ENCODE peak calls at places on chromosomes 11 and 22, in six cellular contexts. Z is heart left ventricle, M is lower lobe of right lung, V is body of pancreas, R is ovary, G is colonic mucosa. S is an unnamed sample. For H3K4me1, the result is how much of the 10 kb centered on the place peaks cover.

GRCh38 chr22:36795633-36796032 is 19.7 kb upstream of the IFT27 start:
- DNase-seq in Z (no peak), V (no peak), G (no peak), R (no peak), M (no peak), S (no peak)

GRCh38 chr11:131977854-131978253 is 607.4 kb downstream of the NTM start:
- DNase-seq in R (no peak), Z (no peak), M (no peak), G (no peak), V (no peak), S (no peak)

GRCh38 chr11:45931739-45932138 is 9.3 kb downstream of the LARGE2 start:
- DNase-seq in G (no peak), Z (no peak), R (no peak), V (no peak), M (no peak), S (no peak)

GRCh38 chr22:32987081-32987631 is 71.0 kb downstream of the SYN3 start:
- DNase-seq in V (no peak), Z (peak), G (no peak), M (no peak), R (no peak), S (no peak)

GRCh38 chr11:93585758-93586157 is 42.6 kb upstream of the SMCO4 start:
- DNase-seq in V (no peak), M (no peak), Z (no peak), G (no peak), R (no peak), S (no peak)

GRCh38 chr11:2143652-2144548 is 4.7 kb upstream of the IGF2 start:
- DNase-seq in R (no peak), V (no peak), G (no peak), Z (no peak), M (no peak), S (no peak)

GRCh38 chr22:48403521-48403921 is 1424.2 kb downstream of the BRD1 start:
- DNase-seq in G (no peak), M (no peak), R (no peak), Z (no peak), V (no peak), S (no peak)

GRCh38 chr11:102293873-102294601 is 23.2 kb upstream of the BIRC3 start:
- DNase-seq in R (no peak), V (no peak), M (no peak), Z (no peak), G (no peak), S (no peak)

GRCh38 chr22:19917389-19918138 is 24.0 kb upstream of the COMT start:
- DNase-seq in V (no peak), Z (no peak), R (no peak), M (no peak), G (no peak), S (no peak)

GRCh38 chr22:37563153-37564081 is 3.1 kb downstream of the CDC42EP1 start:
- DNase-seq in M (peak), G (peak), Z (peak), R (peak), V (peak), S (no peak)

GRCh38 chr11:20132667-20133039 is 27.6 kb downstream of the DBX1 start:
- DNase-seq in G (no peak), R (no peak), Z (no peak), M (no peak), V (no peak), S (no peak)

GRCh38 chr11:20125927-20126326 is 34.3 kb downstream of the DBX1 start:
- DNase-seq in R (no peak), V (no peak), Z (no peak), M (no peak), G (no peak), S (no peak)

GRCh38 chr11:20131744-20132666 is 28.3 kb downstream of the DBX1 start:
- DNase-seq in M (peak), R (peak), V (peak), G (peak), Z (peak), S (peak)

GRCh38 chr11:20126724-20127123 is 33.6 kb downstream of the DBX1 start:
- DNase-seq in V (no peak), Z (no peak), R (no peak), G (no peak), M (no peak), S (no peak)

DNA sequence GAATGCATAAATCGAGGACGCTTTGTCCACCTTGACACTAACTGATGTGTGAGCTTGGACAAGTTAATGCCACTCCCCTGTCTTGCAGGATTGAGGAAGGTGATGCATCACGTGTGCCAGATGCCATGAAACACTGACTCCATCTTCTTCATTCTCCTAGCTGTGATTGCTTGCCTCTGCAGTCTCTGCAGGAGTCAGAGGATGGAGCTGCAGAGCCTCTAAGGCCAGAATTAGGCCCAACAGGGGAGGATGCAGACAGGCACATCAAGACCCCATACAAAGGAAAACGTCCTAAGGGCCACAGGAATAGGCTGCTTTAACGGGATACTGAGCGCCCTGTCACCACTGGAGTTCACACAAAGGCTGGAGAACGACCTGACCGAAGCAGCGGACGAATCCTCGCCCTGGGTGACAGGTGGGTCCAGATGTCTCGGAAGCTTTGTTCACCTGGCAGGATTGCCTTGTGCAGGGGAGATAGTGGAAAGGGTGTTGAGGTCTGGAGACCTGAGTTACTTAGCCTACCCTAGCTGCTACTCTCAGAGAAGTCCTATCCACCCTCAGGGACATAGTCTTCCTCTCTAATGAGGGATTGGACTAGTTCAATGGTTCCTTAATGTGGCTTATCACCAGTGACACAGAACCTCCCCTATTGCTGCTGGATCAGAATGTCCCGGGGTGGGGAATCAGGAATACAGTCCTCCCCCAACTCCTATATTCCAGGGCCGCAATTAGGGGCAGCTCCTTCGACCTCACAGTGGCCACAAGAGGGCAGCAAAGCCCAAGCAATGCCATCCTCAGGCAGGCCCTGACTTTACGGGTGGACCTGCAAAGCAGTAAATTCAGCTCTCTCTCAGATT is 32.4 kb downstream of the DBX1 start:
- DNase-seq in R (peak), G (peak), Z (peak), V (peak), M (peak), S (no peak)
- H3K27ac ChIP-seq in R (no peak), G (no peak), Z (no peak), V (no peak), M (no peak), S (no peak)

GRCh38 chr11:64035581-64035980 is at the start of gene FLRT1:
- DNase-seq in M (no peak), G (no peak), R (no peak), V (no peak), Z (no peak), S (no peak)
- H3K4me3 ChIP-seq in M (peak), G (peak), R (peak), V (peak), Z (peak), S (peak)

DNA sequence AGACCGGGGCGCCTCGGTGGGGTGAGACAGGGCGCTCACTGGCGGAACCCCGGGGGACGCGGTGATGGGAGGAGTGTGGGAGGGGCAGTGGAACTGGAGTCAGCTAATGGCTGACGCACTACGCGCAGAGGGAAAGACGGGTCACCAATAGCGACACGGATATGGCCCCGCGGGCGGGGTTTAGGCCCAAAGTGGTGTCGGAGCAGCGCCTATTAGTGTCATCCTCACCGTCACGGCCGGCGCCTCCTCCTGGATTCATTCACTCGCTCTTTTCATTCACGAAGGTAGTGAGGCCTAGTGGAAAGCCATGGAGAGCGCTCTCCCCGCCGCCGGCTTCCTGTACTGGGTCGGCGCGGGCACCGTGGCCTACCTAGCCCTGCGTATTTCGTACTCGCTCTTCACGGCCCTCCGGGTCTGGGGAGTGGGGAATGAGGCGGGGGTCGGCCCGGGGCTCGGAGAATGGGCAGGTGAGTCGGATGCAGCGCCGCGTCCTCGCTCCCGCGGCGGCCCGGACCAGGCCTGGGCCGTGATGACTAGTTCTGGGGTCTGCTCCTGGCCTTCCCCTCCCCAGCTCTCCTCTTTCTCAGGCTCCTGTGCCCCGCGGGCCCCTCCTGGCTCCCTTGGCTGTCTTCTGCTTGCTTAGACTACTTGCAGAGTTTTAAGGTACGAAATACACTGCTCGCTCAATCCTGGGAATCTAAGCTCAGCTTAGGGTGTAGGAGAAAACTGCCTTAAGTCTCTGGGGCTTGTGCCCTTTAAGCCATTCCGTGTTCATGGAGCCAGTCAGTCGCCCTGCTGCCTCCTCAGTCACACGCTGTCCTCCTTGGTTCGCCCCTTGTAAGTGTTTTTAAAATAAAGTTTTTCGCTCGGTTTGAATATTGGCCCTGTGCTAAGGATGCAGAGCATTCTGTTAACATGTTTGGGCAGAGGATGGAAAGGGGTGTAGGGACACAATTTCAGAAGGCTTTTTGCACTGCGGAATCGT is at the start of gene HSD17B12:
- DNase-seq in V (peak), R (peak), Z (peak), G (peak), M (peak), S (peak)
- H3K4me1 ChIP-seq in V (under half), R (under half), Z (under half), G (under half), M (under half), S (half or more)

DNA sequence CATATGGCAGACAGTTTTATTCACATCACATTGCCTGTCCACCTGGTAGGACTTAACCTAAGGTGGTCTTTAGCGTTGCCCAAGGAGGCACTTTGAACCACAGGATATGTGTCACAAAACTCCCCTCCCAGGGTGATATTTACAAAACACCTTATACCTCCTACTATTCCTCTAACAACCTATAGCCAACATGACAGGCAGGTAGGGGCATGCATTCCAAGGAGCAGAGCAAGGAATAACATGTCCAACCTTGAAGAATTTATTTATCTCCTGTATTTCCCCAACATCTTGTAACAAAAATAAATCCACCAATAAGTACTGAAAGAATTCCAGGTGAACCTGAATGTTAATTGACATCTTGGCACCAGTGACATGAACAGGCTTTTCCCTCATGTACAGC is 60.5 kb downstream of the SVIP start:
- DNase-seq in V (no peak), Z (no peak), R (no peak), G (no peak), M (no peak), S (no peak)
- H3K27ac ChIP-seq in V (no peak), Z (no peak), R (no peak), G (no peak), M (no peak), S (no peak)

GRCh38 chr11:125578783-125579182 is 9.5 kb downstream of the EI24 start:
- DNase-seq in M (no peak), Z (no peak), G (no peak), R (no peak), V (no peak), S (no peak)
- H3K4me3 ChIP-seq in M (no peak), Z (no peak), G (no peak), R (no peak), V (no peak), S (no peak)

S was measured in left lung.